ENCODE peak calls at places on chromosomes 4 and X, in seven cellular contexts. V is IMR-90, I is H9, O is mesendoderm, P is neuronal stem cell, L is trophoblast cell, H is H1. E is an unnamed sample.

GRCh38 chr4:105966046-105966445 is 70.8 kb downstream of the NPNT start:
- DNase-seq in H (no peak), P (no peak), O (no peak), I (no peak), L (no peak), V (peak), E (peak)

GRCh38 chrX:101164766-101165590 is 54.6 kb upstream of the DRP2 start:
- DNase-seq in O (no peak), L (no peak), I (no peak), P (no peak), H (no peak), V (peak), E (peak)

GRCh38 chr4:177718514-177718913 is 276.3 kb upstream of the AGA start:
- DNase-seq in I (no peak), L (no peak), O (no peak), H (no peak), P (no peak), V (peak), E (no peak)

GRCh38 chr4:8402181-8402597 is 38.3 kb downstream of the ACOX3 start:
- DNase-seq in O (no peak), I (no peak), L (no peak), V (no peak), H (no peak), P (no peak), E (no peak)

GRCh38 chrX:31653395-31653794 is 581.6 kb upstream of the FTHL17 start:
- DNase-seq in P (no peak), L (no peak), V (no peak), O (no peak), H (no peak), I (no peak), E (no peak)

GRCh38 chr4:69239777-69240176 is 25.2 kb upstream of the UGT2B11 start:
- DNase-seq in L (no peak), P (no peak), I (no peak), O (no peak), H (no peak), V (no peak), E (no peak)

GRCh38 chr4:13483142-13484044 is 747 bp downstream of the RAB28 start:
- DNase-seq in L (peak), I (peak), O (peak), H (no peak), V (peak), P (peak), E (peak)

GRCh38 chrX:13239272-13239671 is 80.6 kb downstream of the ATXN3L start:
- DNase-seq in H (no peak), O (no peak), L (no peak), I (no peak), V (no peak), P (no peak), E (no peak)

GRCh38 chr4:38939150-38939549 is 71.5 kb downstream of the FAM114A1 start:
- DNase-seq in H (no peak), P (no peak), I (no peak), V (no peak), L (no peak), O (no peak), E (no peak)

GRCh38 chr4:21209854-21210253 is 509.6 kb downstream of the PACRGL start:
- DNase-seq in P (no peak), I (no peak), L (no peak), H (no peak), O (no peak), V (no peak), E (peak)

GRCh38 chr4:121096629-121097028 is 24.3 kb upstream of the NDNF start:
- DNase-seq in I (no peak), H (no peak), P (peak), O (peak), V (peak), L (no peak), E (peak)

GRCh38 chr4:28730304-28730703 is 1869.7 kb downstream of the STIM2 start:
- DNase-seq in I (no peak), P (no peak), L (no peak), H (no peak), V (no peak), O (peak), E (no peak)

GRCh38 chrX:130082244-130083106 is 27.8 kb downstream of the ELF4 start:
- DNase-seq in L (no peak), O (no peak), V (no peak), P (no peak), H (no peak), I (no peak), E (peak)

GRCh38 chrX:68114573-68115199 is 318.6 kb downstream of the OPHN1 start:
- DNase-seq in H (no peak), V (peak), O (no peak), I (no peak), L (no peak), P (no peak), E (peak)

GRCh38 chr4:168666531-168666930 is 169.7 kb downstream of the PALLD start:
- DNase-seq in V (peak), O (no peak), I (no peak), L (no peak), H (no peak), P (no peak), E (peak)

GRCh38 chrX:120690941-120691340 is 61.1 kb upstream of the C1GALT1C1 start:
- DNase-seq in H (no peak), O (no peak), L (no peak), I (no peak), P (no peak), V (no peak), E (no peak)

GRCh38 chr4:39228377-39228776 is 46.0 kb downstream of the WDR19 start:
- DNase-seq in P (no peak), L (no peak), V (no peak), I (no peak), H (no peak), O (no peak), E (no peak)

GRCh38 chrX:134472041-134472440 is 12.1 kb downstream of the HPRT1 start:
- DNase-seq in V (no peak), P (no peak), O (no peak), L (peak), H (no peak), I (no peak), E (no peak)

GRCh38 chr4:6619116-6619465 is 21.4 kb upstream of the MRFAP1 start:
- DNase-seq in O (no peak), L (no peak), P (no peak), V (no peak), I (no peak), H (no peak), E (no peak)

GRCh38 chr4:93407493-93408275 is 420.9 kb upstream of the ATOH1 start:
- DNase-seq in L (no peak), O (no peak), H (no peak), P (no peak), I (no peak), V (no peak), E (no peak)

GRCh38 chrX:11188664-11189063 is 77.5 kb downstream of the HCCS start:
- DNase-seq in V (peak), L (no peak), P (no peak), H (no peak), I (no peak), O (no peak), E (no peak)

GRCh38 chrX:153828723-153829548 is 1.4 kb downstream of the PDZD4 start:
- DNase-seq in P (peak), I (peak), H (peak), O (peak), L (no peak), V (no peak), E (peak)

GRCh38 chr4:171817026-171817425 is 3.8 kb downstream of the GALNTL6 start:
- DNase-seq in P (no peak), V (no peak), H (no peak), L (no peak), I (no peak), O (no peak), E (no peak)

GRCh38 chr4:88283661-88284377 is 542 bp downstream of the PPM1K start:
- DNase-seq in V (peak), I (peak), L (peak), P (peak), O (peak), H (peak), E (peak)

GRCh38 chr4:101471201-101471600 is 123.9 kb upstream of the PPP3CA start:
- DNase-seq in H (no peak), P (no peak), I (no peak), V (no peak), L (no peak), O (no peak), E (no peak)

GRCh38 chrX:95949588-95949987 is 735.1 kb upstream of the DIAPH2 start:
- DNase-seq in P (no peak), L (peak), I (no peak), H (no peak), O (no peak), V (no peak), E (no peak)

GRCh38 chrX:139091878-139092277 is 380.4 kb upstream of the FGF13 start:
- DNase-seq in P (no peak), V (no peak), H (no peak), L (no peak), O (no peak), I (no peak), E (no peak)

DNA sequence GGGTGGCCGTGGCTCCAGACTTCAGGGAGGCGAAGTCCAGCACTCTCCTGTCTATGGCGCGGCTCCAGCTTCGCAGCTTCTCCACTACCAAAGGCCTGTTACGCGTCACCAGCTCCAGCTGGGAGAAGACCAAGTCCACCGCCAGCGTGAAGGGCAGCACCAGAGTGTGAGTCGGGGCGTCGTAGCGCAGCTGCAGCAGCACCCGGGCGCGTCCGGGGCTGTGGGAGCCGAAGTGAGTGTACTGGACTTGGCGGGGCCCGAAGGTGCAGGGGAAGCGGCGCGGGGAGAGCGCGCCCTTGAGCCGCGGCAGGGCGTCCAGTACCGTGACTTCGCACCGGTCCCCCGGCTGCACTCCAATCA is 435 bp downstream of the FREM3 start:
- DNase-seq in I (peak), P (peak), L (no peak), O (peak), V (no peak), H (peak), E (no peak)
- H3K9ac ChIP-seq in I (no peak), P (peak), L (no peak), O (peak), V (no peak), H (no peak), E (no peak)

GRCh38 chrX:78800694-78801093 is 53.2 kb downstream of the LPAR4 start:
- DNase-seq in I (no peak), P (no peak), L (no peak), V (no peak), H (no peak), O (no peak), E (no peak)
- H2BK5ac ChIP-seq in I (no peak), P (no peak), L (no peak), V (no peak), H (no peak), O (no peak), E (no peak)

DNA sequence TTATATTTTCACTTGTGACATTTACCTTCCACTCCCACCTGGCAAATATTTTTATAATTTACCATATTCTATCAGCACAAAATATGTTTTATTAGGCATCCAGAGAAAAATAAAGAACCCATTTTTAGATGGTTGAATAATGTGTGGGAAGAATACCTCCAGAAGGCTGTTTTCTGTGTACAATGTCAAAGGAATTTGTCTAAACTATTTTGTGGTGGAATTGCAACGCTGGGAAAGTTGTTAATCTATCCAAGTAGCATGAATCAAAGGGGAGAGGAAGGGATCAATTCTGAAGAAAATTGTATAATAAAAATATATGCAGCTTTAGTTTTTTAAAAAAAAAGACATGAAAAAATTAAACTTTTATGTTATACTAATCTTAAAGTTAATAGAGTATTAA is 706.5 kb downstream of the FSTL5 start:
- DNase-seq in V (no peak), H (no peak), I (no peak), O (no peak), L (no peak), P (no peak), E (peak)
- H2BK120ac ChIP-seq in V (no peak), H (no peak), I (no peak), O (no peak), L (no peak), P (no peak), E (no peak)

GRCh38 chr4:131584587-131584986 is 1564.5 kb upstream of the PCDH10 start:
- DNase-seq in I (no peak), V (no peak), L (no peak), P (no peak), H (no peak), O (no peak), E (no peak)
- H3K9ac ChIP-seq in I (no peak), V (no peak), L (no peak), P (peak), H (no peak), O (no peak), E (no peak)